ENCODE peak calls at places on chromosomes 7 and 10, in seven cellular contexts. D, J, B, A, K, C and I are unnamed samples.

GRCh38 chr10:121053151-121053550 is 202.0 kb downstream of the WDR11 start:
- DNase-seq in K (no peak), C (no peak), A (no peak), B (no peak), J (no peak), D (no peak), I (no peak)

GRCh38 chr10:26468691-26469090 is 30.6 kb downstream of the APBB1IP start:
- DNase-seq in B (no peak), A (no peak), D (no peak), C (no peak), K (no peak), J (no peak), I (no peak)

GRCh38 chr7:31500656-31501055 is 13.2 kb upstream of the ITPRID1 start:
- DNase-seq in C (no peak), K (no peak), A (no peak), J (no peak), D (no peak), B (no peak), I (no peak)

GRCh38 chr7:92881091-92881485 is 44.7 kb upstream of the CDK6 start:
- DNase-seq in D (no peak), C (no peak), A (no peak), B (no peak), J (no peak), K (no peak), I (no peak)

GRCh38 chr10:82757907-82758306 is 882.9 kb downstream of the NRG3 start:
- DNase-seq in K (no peak), C (no peak), B (no peak), J (no peak), A (no peak), D (no peak), I (no peak)

GRCh38 chr10:76885815-76886214 is 751.8 kb downstream of the KCNMA1 start:
- DNase-seq in K (no peak), J (no peak), D (peak; percentile 19), B (no peak), A (no peak), C (no peak), I (no peak)

GRCh38 chr7:132932321-132933075 is 149.4 kb downstream of the CHCHD3 start:
- DNase-seq in J (no peak), A (no peak), D (no peak), C (peak; percentile 19), K (no peak), B (no peak), I (no peak)

GRCh38 chr7:98086231-98086855 is 20.3 kb upstream of the LMTK2 start:
- DNase-seq in K (peak; percentile 97), J (no peak), B (no peak), D (no peak), A (no peak), C (no peak), I (peak; percentile 69)

GRCh38 chr7:106152313-106152665 is 40.2 kb upstream of the SYPL1 start:
- DNase-seq in J (no peak), K (no peak), B (no peak), C (no peak), D (no peak), A (no peak), I (no peak)

GRCh38 chr10:78684954-78685353 is 383.8 kb upstream of the ZMIZ1 start:
- DNase-seq in B (no peak), A (no peak), K (no peak), J (no peak), C (no peak), D (no peak), I (no peak)

GRCh38 chr10:101038486-101038885 is 7.5 kb downstream of the SFXN3 start:
- DNase-seq in C (peak; percentile 71), D (no peak), B (no peak), K (no peak), A (no peak), J (no peak), I (no peak)

GRCh38 chr7:41114166-41114565 is 588.7 kb downstream of the INHBA start:
- DNase-seq in D (no peak), A (no peak), B (no peak), J (no peak), C (no peak), K (peak; percentile 56), I (no peak)
- TF ChIP-seq CTCF in D (no peak), A (no peak), B (no peak), J (no peak), C (no peak), K (no peak), I (no peak)

DNA sequence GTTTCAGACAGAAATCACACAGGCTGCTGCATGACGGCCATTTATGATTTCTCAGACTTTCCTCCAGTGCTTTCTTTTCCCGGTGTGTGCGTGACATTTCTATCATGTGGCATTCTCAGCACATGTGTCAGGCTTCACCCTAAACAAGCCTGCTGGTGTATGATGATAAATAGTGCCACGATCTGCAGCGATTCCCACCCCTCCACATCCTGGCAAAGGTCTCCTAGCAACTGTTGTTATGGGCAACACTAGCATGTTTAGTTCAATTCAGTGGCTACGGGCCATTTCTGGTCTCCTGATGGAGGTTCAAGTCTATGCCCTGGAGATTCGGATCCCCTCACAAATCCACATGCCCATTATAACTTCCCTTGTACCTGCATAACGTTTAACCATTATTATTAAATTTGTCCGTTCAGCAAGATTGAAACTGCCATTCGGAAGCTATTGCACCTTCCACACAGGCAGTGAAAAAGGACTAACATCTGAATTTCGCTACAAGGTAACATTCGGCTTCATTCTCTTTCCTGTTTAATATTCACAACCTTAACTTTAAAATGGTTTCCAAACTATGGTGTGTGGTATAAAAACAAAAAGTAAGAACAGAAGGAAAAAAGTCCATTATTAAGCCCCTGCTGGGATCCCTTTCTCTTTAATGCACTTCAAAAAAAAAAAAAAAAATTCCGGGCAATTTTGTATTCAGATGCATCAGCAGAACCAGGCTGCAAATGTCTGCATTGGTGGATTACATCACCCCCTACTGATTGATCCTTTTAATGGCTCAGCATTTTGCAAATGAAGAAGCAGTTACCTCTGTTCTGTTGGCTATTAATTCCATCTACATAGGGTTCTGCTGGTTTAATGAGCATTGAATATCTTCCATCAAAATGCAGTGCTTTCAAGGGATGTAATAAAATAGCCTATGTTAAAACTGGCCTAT is 90.2 kb downstream of the FRMD4A start:
- DNase-seq in A (no peak), J (no peak), B (no peak), D (no peak), K (no peak), C (peak; percentile 14), I (no peak)
- TF ChIP-seq CTCF in A (no peak), J (no peak), B (peak; percentile 48), D (no peak), K (no peak), C (no peak), I (peak; percentile 61)

DNA sequence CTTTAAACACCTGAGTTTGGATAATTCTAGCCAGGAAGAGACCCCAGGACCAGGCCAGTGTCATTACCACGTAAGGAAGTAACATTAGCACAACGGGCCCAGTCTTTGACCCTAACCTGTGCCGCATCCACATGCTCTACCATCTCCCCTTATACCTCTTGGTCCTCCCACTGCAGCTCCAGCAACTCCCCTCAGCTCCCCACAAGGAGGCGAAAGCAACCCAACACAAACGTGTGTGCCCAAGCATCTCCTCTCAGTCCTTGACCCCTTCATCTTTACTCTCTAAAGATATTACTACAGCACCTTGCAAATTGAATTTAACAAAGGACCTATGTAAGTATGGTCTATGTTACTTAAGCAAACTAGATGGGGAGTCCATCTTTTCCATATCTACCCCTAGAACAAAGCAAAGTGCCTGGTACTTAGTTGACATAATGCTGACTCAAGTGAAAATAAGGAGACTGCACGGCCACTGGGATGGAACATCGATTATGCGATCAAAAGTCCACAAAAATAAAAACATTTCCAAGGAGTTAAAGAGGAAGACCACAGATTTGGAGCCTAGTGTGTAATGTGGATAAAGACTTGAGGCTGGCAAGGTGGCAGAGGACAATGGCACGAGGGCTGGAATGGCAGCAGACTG is 147.7 kb downstream of the JAZF1 start:
- DNase-seq in A (no peak), C (peak; percentile 45), D (no peak), J (no peak), B (no peak), K (no peak), I (no peak)
- TF ChIP-seq CTCF in A (no peak), C (no peak), D (no peak), J (no peak), B (no peak), K (no peak), I (no peak)

GRCh38 chr10:116143673-116144072 is 129.3 kb downstream of the GFRA1 start:
- DNase-seq in A (peak; percentile 5), K (no peak), B (no peak), J (no peak), D (no peak), C (no peak), I (no peak)

GRCh38 chr10:116151076-116151475 is 121.9 kb downstream of the GFRA1 start:
- DNase-seq in C (no peak), D (no peak), K (no peak), A (no peak), J (no peak), B (no peak), I (no peak)

GRCh38 chr10:116146374-116146773 is 126.6 kb downstream of the GFRA1 start:
- DNase-seq in A (no peak), J (no peak), D (no peak), K (no peak), C (no peak), B (no peak), I (no peak)

GRCh38 chr10:116147162-116147906 is 125.7 kb downstream of the GFRA1 start:
- DNase-seq in B (no peak), C (no peak), A (no peak), J (no peak), K (no peak), D (no peak), I (no peak)
- TF ChIP-seq CTCF in B (no peak), C (no peak), A (no peak), J (no peak), K (no peak), D (no peak), I (no peak)

GRCh38 chr7:74203157-74203556 is 6.6 kb upstream of the LAT2 start:
- DNase-seq in C (no peak), A (no peak), J (peak; percentile 11), K (peak; percentile 67), B (no peak), D (peak; percentile 73), I (no peak)
- TF ChIP-seq CTCF in C (peak; percentile 36), A (peak; percentile 17), J (no peak), K (peak; percentile 73), B (peak; percentile 63), D (peak; percentile 61), I (peak; percentile 69)

DNA sequence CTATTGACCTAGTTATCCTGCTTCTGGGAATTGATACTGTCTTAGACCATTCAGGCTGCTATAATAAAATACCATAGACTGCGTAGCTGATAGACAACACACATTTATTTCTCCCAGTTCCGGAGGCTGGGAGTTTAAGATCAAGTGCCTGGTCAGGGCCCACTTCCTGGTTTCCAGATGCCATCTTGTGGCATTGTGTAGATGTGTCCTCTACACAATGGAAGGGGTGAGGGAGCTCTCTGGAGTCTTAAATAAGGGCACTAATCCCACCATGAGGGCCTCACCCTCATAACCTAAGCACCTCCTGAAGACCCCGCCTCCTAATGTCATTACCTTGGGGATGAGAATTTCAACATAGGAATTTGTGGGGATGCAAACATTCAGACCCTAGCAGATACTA is 62.4 kb downstream of the SLC35B4 start:
- DNase-seq in C (no peak), A (no peak), J (no peak), K (peak; percentile 44), B (no peak), D (peak; percentile 2), I (no peak)
- TF ChIP-seq CTCF in C (no peak), A (no peak), J (no peak), K (peak; percentile 51), B (no peak), D (peak; percentile 7), I (no peak)

GRCh38 chr7:26186364-26187311 is 13.9 kb downstream of the HNRNPA2B1 start:
- DNase-seq in A (no peak), C (no peak), J (no peak), K (peak; percentile 35), B (no peak), D (no peak), I (no peak)
- TF ChIP-seq CTCF in A (no peak), C (no peak), J (no peak), K (no peak), B (no peak), D (no peak), I (no peak)